ENCODE peak calls at places on chromosomes 13 and 19, in seven cellular contexts. T is GDM1; S is activated naive CD4-positive, alpha-beta T cell treated with anti-CD3 and anti-CD28 coated beads, Interleukin-2, amount 50 U/mL, for 16 hours; O is NCI-H345; E is activated T-cell treated with anti-CD3 and anti-CD28 coated beads for 1 hour; P is activated CD8-positive, alpha-beta memory T cell treated with anti-CD3 and anti-CD28 coated beads for 48 hours; R is GM18507. Z is an unnamed sample.

GRCh38 chr19:46958542-46958941 is 61.1 kb upstream of the NPAS1 start:
- DNase-seq in T (no peak), S (no peak), O (no peak), E (no peak), P (no peak), R (no peak), Z (no peak)

GRCh38 chr13:104831823-104832222 is 1703.6 kb downstream of the EFNB2 start:
- DNase-seq in T (no peak), S (no peak), O (no peak), E (no peak), P (no peak), R (no peak), Z (no peak)

GRCh38 chr19:42436006-42436405 is 6.7 kb downstream of the CXCL17 start:
- DNase-seq in T (no peak), S (no peak), O (no peak), E (no peak), P (no peak), R (no peak), Z (no peak)

GRCh38 chr13:46492946-46493345 is 60.0 kb upstream of the LRCH1 start:
- DNase-seq in T (no peak), S (no peak), O (peak), E (no peak), P (no peak), R (no peak), Z (peak)

GRCh38 chr19:33472696-33473624 is 48.6 kb downstream of the PEPD start:
- DNase-seq in T (no peak), S (no peak), O (no peak), E (no peak), P (no peak), R (no peak), Z (no peak)

GRCh38 chr13:23888658-23889597 is at the start of gene MIPEP:
- DNase-seq in T (peak), S (peak), O (peak), E (peak), P (peak), R (peak), Z (peak)

GRCh38 chr13:63864171-63864902 is 2448.7 kb upstream of the PCDH20 start:
- DNase-seq in T (no peak), S (no peak), O (no peak), E (no peak), P (no peak), R (no peak), Z (peak)

GRCh38 chr19:34960103-34960805 is 3.8 kb downstream of the ZNF792 start:
- DNase-seq in T (no peak), S (no peak), O (no peak), E (no peak), P (no peak), R (no peak), Z (no peak)

GRCh38 chr13:99894835-99895427 is 76.6 kb downstream of the ZIC5 start:
- DNase-seq in T (no peak), S (no peak), O (no peak), E (no peak), P (no peak), R (no peak), Z (no peak)

GRCh38 chr19:6312018-6312417 is 21.4 kb downstream of the ACER1 start:
- DNase-seq in T (no peak), S (no peak), O (no peak), E (no peak), P (no peak), R (no peak), Z (no peak)

GRCh38 chr19:17504030-17504429 is 7.4 kb upstream of the PGLS start:
- DNase-seq in T (no peak), S (no peak), O (no peak), E (no peak), P (no peak), R (no peak), Z (no peak)

GRCh38 chr19:3375221-3376088 is 9.1 kb downstream of the NFIC start:
- DNase-seq in T (no peak), S (no peak), O (no peak), E (no peak), P (no peak), R (no peak), Z (no peak)

GRCh38 chr13:64529874-64530485 is 2700.2 kb downstream of the PCDH9 start:
- DNase-seq in T (no peak), S (no peak), O (no peak), E (no peak), P (no peak), R (no peak), Z (peak)

GRCh38 chr19:46599716-46600392 is 1.3 kb upstream of the CALM3 start:
- DNase-seq in T (no peak), S (no peak), O (no peak), E (no peak), P (no peak), R (no peak), Z (no peak)

GRCh38 chr13:59340151-59340550 is 823.6 kb downstream of the DIAPH3 start:
- DNase-seq in T (no peak), S (no peak), O (no peak), E (no peak), P (no peak), R (no peak), Z (no peak)

GRCh38 chr13:40082644-40083043 is 427.2 kb downstream of the COG6 start:
- DNase-seq in T (no peak), S (no peak), O (no peak), E (no peak), P (no peak), R (no peak), Z (no peak)

GRCh38 chr19:43699506-43700367 is 16.1 kb upstream of the IRGC start:
- DNase-seq in T (no peak), S (no peak), O (no peak), E (no peak), P (no peak), R (no peak), Z (peak)

GRCh38 chr19:46413262-46414031 is at the start of gene CCDC8:
- DNase-seq in T (peak), S (no peak), O (no peak), E (no peak), P (no peak), R (no peak), Z (no peak)

GRCh38 chr13:93769126-93769525 is 542.5 kb downstream of the GPC6 start:
- DNase-seq in T (no peak), S (no peak), O (no peak), E (no peak), P (no peak), R (no peak), Z (no peak)

GRCh38 chr19:9721861-9722260 is 46.7 kb downstream of the ZNF846 start:
- DNase-seq in T (peak), S (no peak), O (no peak), E (no peak), P (no peak), R (no peak), Z (no peak)

GRCh38 chr19:15101479-15102082 is 5.6 kb upstream of the SYDE1 start:
- DNase-seq in T (no peak), S (peak), O (no peak), E (peak), P (no peak), R (no peak), Z (peak)

GRCh38 chr13:107138468-107138867 is 570.5 kb upstream of the ARGLU1 start:
- DNase-seq in T (no peak), S (no peak), O (no peak), E (no peak), P (no peak), R (no peak), Z (no peak)

GRCh38 chr13:23570931-23571330 is 719 bp downstream of the TNFRSF19 start:
- DNase-seq in T (no peak), S (no peak), O (no peak), E (no peak), P (no peak), R (no peak), Z (no peak)

Z was measured in Kasumi-1.